ENCODE peak calls at places on chromosomes 11 and 22, in seven cellular contexts. One of them, this sample, is unnamed.

GRCh38 chr11:124867700-124868099 is 2.5 kb downstream of the ROBO3 start:
- DNase-seq in Right ventricle myocardium superior: no peak
- DNase-seq in cardiac septum: no peak
- DNase-seq in astrocyte of the spinal cord: peak
- DNase-seq in GM12865: peak
- DNase-seq in NCI-H1930: no peak
- DNase-seq in colonic mucosa: no peak
- DNase-seq in this sample: peak

GRCh38 chr11:122202161-122202950 is 86.3 kb upstream of the BLID start:
- DNase-seq in cardiac septum: no peak
- DNase-seq in colonic mucosa: peak
- DNase-seq in NCI-H1930: no peak
- DNase-seq in astrocyte of the spinal cord: peak
- DNase-seq in GM12865: no peak
- DNase-seq in Right ventricle myocardium superior: no peak
- DNase-seq in this sample: no peak

GRCh38 chr11:132555617-132556016 is 976.7 kb downstream of the OPCML start:
- DNase-seq in colonic mucosa: no peak
- DNase-seq in NCI-H1930: no peak
- DNase-seq in GM12865: no peak
- DNase-seq in astrocyte of the spinal cord: no peak
- DNase-seq in cardiac septum: no peak
- DNase-seq in Right ventricle myocardium superior: no peak
- DNase-seq in this sample: no peak

GRCh38 chr11:128246364-128247234 is 340.8 kb downstream of the ETS1 start:
- DNase-seq in astrocyte of the spinal cord: peak
- DNase-seq in GM12865: no peak
- DNase-seq in Right ventricle myocardium superior: peak
- DNase-seq in NCI-H1930: no peak
- DNase-seq in cardiac septum: no peak
- DNase-seq in colonic mucosa: no peak
- DNase-seq in this sample: no peak

GRCh38 chr22:43042101-43042780 is 27.3 kb upstream of the PACSIN2 start:
- DNase-seq in colonic mucosa: no peak
- DNase-seq in astrocyte of the spinal cord: peak
- DNase-seq in Right ventricle myocardium superior: no peak
- DNase-seq in GM12865: no peak
- DNase-seq in NCI-H1930: no peak
- DNase-seq in cardiac septum: no peak
- DNase-seq in this sample: no peak

GRCh38 chr11:60910711-60911366 is 3.1 kb upstream of the TMEM109 start:
- DNase-seq in GM12865: peak
- DNase-seq in astrocyte of the spinal cord: no peak
- DNase-seq in NCI-H1930: no peak
- DNase-seq in cardiac septum: no peak
- DNase-seq in colonic mucosa: no peak
- DNase-seq in Right ventricle myocardium superior: no peak
- DNase-seq in this sample: no peak

GRCh38 chr11:16604784-16605439 is 133.5 kb upstream of the C11orf58 start:
- DNase-seq in astrocyte of the spinal cord: peak
- DNase-seq in colonic mucosa: peak
- DNase-seq in GM12865: no peak
- DNase-seq in cardiac septum: no peak
- DNase-seq in Right ventricle myocardium superior: peak
- DNase-seq in NCI-H1930: peak
- DNase-seq in this sample: no peak

GRCh38 chr22:23168381-23169031 is 11.8 kb upstream of the BCR start:
- DNase-seq in cardiac septum: no peak
- DNase-seq in astrocyte of the spinal cord: no peak
- DNase-seq in NCI-H1930: no peak
- DNase-seq in Right ventricle myocardium superior: no peak
- DNase-seq in GM12865: no peak
- DNase-seq in colonic mucosa: no peak
- DNase-seq in this sample: no peak

GRCh38 chr11:122791836-122792235 is 46.5 kb upstream of the CRTAM start:
- DNase-seq in GM12865: no peak
- DNase-seq in Right ventricle myocardium superior: no peak
- DNase-seq in colonic mucosa: no peak
- DNase-seq in cardiac septum: no peak
- DNase-seq in NCI-H1930: no peak
- DNase-seq in astrocyte of the spinal cord: peak
- DNase-seq in this sample: no peak

GRCh38 chr22:29204617-29205183 is 996 bp upstream of the EMID1 start:
- DNase-seq in colonic mucosa: no peak
- DNase-seq in GM12865: no peak
- DNase-seq in cardiac septum: no peak
- DNase-seq in Right ventricle myocardium superior: no peak
- DNase-seq in astrocyte of the spinal cord: no peak
- DNase-seq in NCI-H1930: no peak
- DNase-seq in this sample: no peak

GRCh38 chr22:27107824-27108223 is 450.4 kb downstream of the MIAT start:
- DNase-seq in colonic mucosa: peak
- DNase-seq in astrocyte of the spinal cord: peak
- DNase-seq in NCI-H1930: no peak
- DNase-seq in Right ventricle myocardium superior: peak
- DNase-seq in GM12865: no peak
- DNase-seq in cardiac septum: no peak
- DNase-seq in this sample: no peak

GRCh38 chr11:74952752-74953151 is 3.7 kb downstream of the SPCS2 start:
- DNase-seq in colonic mucosa: no peak
- DNase-seq in NCI-H1930: no peak
- DNase-seq in GM12865: no peak
- DNase-seq in cardiac septum: no peak
- DNase-seq in astrocyte of the spinal cord: no peak
- DNase-seq in Right ventricle myocardium superior: no peak
- DNase-seq in this sample: no peak

GRCh38 chr11:129723146-129723963 is 92.3 kb upstream of the TMEM45B start:
- DNase-seq in Right ventricle myocardium superior: no peak
- DNase-seq in NCI-H1930: no peak
- DNase-seq in GM12865: no peak
- DNase-seq in cardiac septum: peak
- DNase-seq in colonic mucosa: no peak
- DNase-seq in astrocyte of the spinal cord: no peak
- DNase-seq in this sample: no peak

GRCh38 chr11:9160166-9160565 is 68.8 kb upstream of the SCUBE2 start:
- DNase-seq in cardiac septum: no peak
- DNase-seq in GM12865: no peak
- DNase-seq in NCI-H1930: no peak
- DNase-seq in Right ventricle myocardium superior: no peak
- DNase-seq in colonic mucosa: no peak
- DNase-seq in astrocyte of the spinal cord: no peak
- DNase-seq in this sample: no peak

GRCh38 chr22:46484861-46485595 is 52.4 kb downstream of the CELSR1 start:
- DNase-seq in NCI-H1930: no peak
- DNase-seq in Right ventricle myocardium superior: no peak
- DNase-seq in GM12865: no peak
- DNase-seq in colonic mucosa: no peak
- DNase-seq in cardiac septum: no peak
- DNase-seq in astrocyte of the spinal cord: peak
- DNase-seq in this sample: no peak

GRCh38 chr11:66920978-66921784 is 37.0 kb downstream of the PC start:
- DNase-seq in GM12865: no peak
- DNase-seq in cardiac septum: no peak
- DNase-seq in Right ventricle myocardium superior: no peak
- DNase-seq in astrocyte of the spinal cord: no peak
- DNase-seq in colonic mucosa: no peak
- DNase-seq in NCI-H1930: no peak
- DNase-seq in this sample: no peak

GRCh38 chr11:115548878-115549528 is 44.8 kb upstream of the CADM1 start:
- DNase-seq in NCI-H1930: no peak
- DNase-seq in astrocyte of the spinal cord: no peak
- DNase-seq in Right ventricle myocardium superior: no peak
- DNase-seq in GM12865: no peak
- DNase-seq in cardiac septum: no peak
- DNase-seq in colonic mucosa: peak
- DNase-seq in this sample: no peak

GRCh38 chr22:42653992-42654391 is 4.8 kb upstream of the CYB5R3 start:
- DNase-seq in Right ventricle myocardium superior: no peak
- DNase-seq in colonic mucosa: no peak
- DNase-seq in NCI-H1930: no peak
- DNase-seq in cardiac septum: no peak
- DNase-seq in GM12865: no peak
- DNase-seq in astrocyte of the spinal cord: no peak
- DNase-seq in this sample: no peak

GRCh38 chr11:130635937-130636336 is 187.5 kb downstream of the ADAMTS15 start:
- DNase-seq in colonic mucosa: no peak
- DNase-seq in Right ventricle myocardium superior: no peak
- DNase-seq in GM12865: no peak
- DNase-seq in NCI-H1930: no peak
- DNase-seq in cardiac septum: no peak
- DNase-seq in astrocyte of the spinal cord: no peak
- DNase-seq in this sample: no peak

GRCh38 chr22:34102633-34103032 is 182.4 kb upstream of the LARGE1 start:
- DNase-seq in astrocyte of the spinal cord: no peak
- DNase-seq in Right ventricle myocardium superior: no peak
- DNase-seq in NCI-H1930: no peak
- DNase-seq in GM12865: no peak
- DNase-seq in colonic mucosa: no peak
- DNase-seq in cardiac septum: no peak
- DNase-seq in this sample: no peak

GRCh38 chr11:115873813-115874212 is 369.6 kb upstream of the CADM1 start:
- DNase-seq in Right ventricle myocardium superior: no peak
- DNase-seq in GM12865: peak
- DNase-seq in NCI-H1930: no peak
- DNase-seq in colonic mucosa: no peak
- DNase-seq in astrocyte of the spinal cord: no peak
- DNase-seq in cardiac septum: no peak
- DNase-seq in this sample: no peak

GRCh38 chr11:73206751-73207280 is 11.3 kb upstream of the P2RY2 start:
- DNase-seq in NCI-H1930: no peak
- DNase-seq in GM12865: no peak
- DNase-seq in astrocyte of the spinal cord: no peak
- DNase-seq in cardiac septum: no peak
- DNase-seq in colonic mucosa: no peak
- DNase-seq in Right ventricle myocardium superior: no peak
- DNase-seq in this sample: no peak

GRCh38 chr22:16989915-16990314 is 18.1 kb downstream of the GAB4 start:
- DNase-seq in cardiac septum: no peak
- DNase-seq in NCI-H1930: no peak
- DNase-seq in Right ventricle myocardium superior: no peak
- DNase-seq in colonic mucosa: no peak
- DNase-seq in astrocyte of the spinal cord: no peak
- DNase-seq in GM12865: no peak
- DNase-seq in this sample: no peak

GRCh38 chr11:68308068-68308467 is 4.3 kb upstream of the LRP5 start:
- DNase-seq in colonic mucosa: no peak
- DNase-seq in Right ventricle myocardium superior: peak
- DNase-seq in NCI-H1930: no peak
- DNase-seq in astrocyte of the spinal cord: no peak
- DNase-seq in GM12865: no peak
- DNase-seq in cardiac septum: no peak
- DNase-seq in this sample: no peak

GRCh38 chr22:22360014-22360413 is 115.4 kb downstream of the VPREB1 start:
- DNase-seq in Right ventricle myocardium superior: no peak
- DNase-seq in GM12865: no peak
- DNase-seq in astrocyte of the spinal cord: no peak
- DNase-seq in cardiac septum: no peak
- DNase-seq in colonic mucosa: no peak
- DNase-seq in NCI-H1930: no peak
- DNase-seq in this sample: no peak

GRCh38 chr22:30286813-30287625 is 2.3 kb downstream of the CASTOR1 start:
- DNase-seq in NCI-H1930: peak
- DNase-seq in colonic mucosa: peak
- DNase-seq in cardiac septum: peak
- DNase-seq in GM12865: peak
- DNase-seq in astrocyte of the spinal cord: peak
- DNase-seq in Right ventricle myocardium superior: peak
- DNase-seq in this sample: peak

GRCh38 chr11:66124564-66124963 is 54.5 kb downstream of the PACS1 start:
- DNase-seq in Right ventricle myocardium superior: no peak
- DNase-seq in GM12865: no peak
- DNase-seq in NCI-H1930: no peak
- DNase-seq in colonic mucosa: no peak
- DNase-seq in cardiac septum: no peak
- DNase-seq in astrocyte of the spinal cord: no peak
- DNase-seq in this sample: no peak

GRCh38 chr11:34899633-34900016 is 16.6 kb downstream of the APIP start:
- DNase-seq in colonic mucosa: no peak
- DNase-seq in GM12865: peak
- DNase-seq in astrocyte of the spinal cord: no peak
- DNase-seq in cardiac septum: no peak
- DNase-seq in NCI-H1930: peak
- DNase-seq in Right ventricle myocardium superior: no peak
- DNase-seq in this sample: no peak

GRCh38 chr11:75301602-75302345 is 49.7 kb downstream of the ARRB1 start:
- DNase-seq in GM12865: no peak
- DNase-seq in astrocyte of the spinal cord: no peak
- DNase-seq in Right ventricle myocardium superior: peak
- DNase-seq in cardiac septum: no peak
- DNase-seq in NCI-H1930: no peak
- DNase-seq in colonic mucosa: peak
- DNase-seq in this sample: no peak

GRCh38 chr22:49657974-49658550 is 169.6 kb downstream of the BRD1 start:
- DNase-seq in cardiac septum: peak
- DNase-seq in colonic mucosa: no peak
- DNase-seq in GM12865: no peak
- DNase-seq in NCI-H1930: no peak
- DNase-seq in Right ventricle myocardium superior: no peak
- DNase-seq in astrocyte of the spinal cord: no peak
- DNase-seq in this sample: no peak

GRCh38 chr11:47413908-47414684 is 5.7 kb downstream of the SLC39A13 start:
- DNase-seq in GM12865: no peak
- DNase-seq in Right ventricle myocardium superior: no peak
- DNase-seq in colonic mucosa: no peak
- DNase-seq in astrocyte of the spinal cord: peak
- DNase-seq in NCI-H1930: no peak
- DNase-seq in cardiac septum: no peak
- DNase-seq in this sample: no peak

GRCh38 chr11:35077709-35078695 is 61.0 kb upstream of the CD44 start:
- DNase-seq in GM12865: peak
- DNase-seq in colonic mucosa: no peak
- DNase-seq in astrocyte of the spinal cord: peak
- DNase-seq in Right ventricle myocardium superior: no peak
- DNase-seq in cardiac septum: no peak
- DNase-seq in NCI-H1930: no peak
- DNase-seq in this sample: no peak

GRCh38 chr11:117849781-117850414 is 25.4 kb upstream of the FXYD2 start:
- DNase-seq in NCI-H1930: no peak
- DNase-seq in colonic mucosa: no peak
- DNase-seq in astrocyte of the spinal cord: no peak
- DNase-seq in Right ventricle myocardium superior: no peak
- DNase-seq in GM12865: no peak
- DNase-seq in cardiac septum: peak
- DNase-seq in this sample: no peak

GRCh38 chr11:107591098-107591445 is at the start of gene ELMOD1:
- DNase-seq in NCI-H1930: peak
- DNase-seq in Right ventricle myocardium superior: peak
- DNase-seq in astrocyte of the spinal cord: peak
- DNase-seq in colonic mucosa: peak
- DNase-seq in cardiac septum: no peak
- DNase-seq in GM12865: peak
- DNase-seq in this sample: peak

GRCh38 chr11:119550330-119550729 is 127.4 kb upstream of the THY1 start:
- DNase-seq in GM12865: no peak
- DNase-seq in colonic mucosa: no peak
- DNase-seq in Right ventricle myocardium superior: no peak
- DNase-seq in astrocyte of the spinal cord: no peak
- DNase-seq in cardiac septum: no peak
- DNase-seq in NCI-H1930: no peak
- DNase-seq in this sample: no peak

GRCh38 chr11:16978021-16978370 is 36.2 kb downstream of the PLEKHA7 start:
- DNase-seq in NCI-H1930: no peak
- DNase-seq in GM12865: no peak
- DNase-seq in Right ventricle myocardium superior: no peak
- DNase-seq in astrocyte of the spinal cord: no peak
- DNase-seq in cardiac septum: peak
- DNase-seq in colonic mucosa: no peak
- DNase-seq in this sample: no peak

GRCh38 chr11:35088676-35089075 is 50.3 kb upstream of the CD44 start:
- DNase-seq in GM12865: peak
- DNase-seq in cardiac septum: no peak
- DNase-seq in NCI-H1930: no peak
- DNase-seq in colonic mucosa: no peak
- DNase-seq in Right ventricle myocardium superior: no peak
- DNase-seq in astrocyte of the spinal cord: no peak
- DNase-seq in this sample: no peak

GRCh38 chr22:17411213-17411612 is 42.0 kb downstream of the CECR2 start:
- DNase-seq in cardiac septum: no peak
- DNase-seq in colonic mucosa: no peak
- DNase-seq in astrocyte of the spinal cord: no peak
- DNase-seq in NCI-H1930: no peak
- DNase-seq in Right ventricle myocardium superior: no peak
- DNase-seq in GM12865: no peak
- DNase-seq in this sample: no peak